ENCODE peak calls at places on chromosomes 12 and 14, in ten cellular contexts. K is HTR-8/SVneo; X is caudate nucleus; I is neural crest cell; M is SK-N-DZ; F is OCI-LY7; Z is stimulated activated CD4-positive, alpha-beta T cell treated with anti-CD3 and anti-CD28 coated beads, TNF-alpha, amount 100 ng/mL, for 48 hours; L is T follicular helper cell; V is PC-3; P is HT1080. D is an unnamed sample.

GRCh38 chr14:95267306-95267705 is 52.4 kb downstream of the CLMN start:
- DNase-seq in Z (no peak), F (no peak), I (no peak), L (no peak), K (no peak), P (no peak), V (no peak), X (no peak), M (no peak), D (no peak)

GRCh38 chr12:13133886-13134285 is 30.4 kb upstream of the GSG1 start:
- DNase-seq in L (no peak), P (no peak), K (no peak), M (no peak), Z (no peak), F (no peak), I (no peak), X (no peak), V (no peak), D (no peak)

GRCh38 chr14:45298427-45299117 is 45.6 kb upstream of the MIS18BP1 start:
- DNase-seq in V (no peak), F (no peak), Z (no peak), P (no peak), X (no peak), I (no peak), M (no peak), K (no peak), L (no peak), D (no peak)

GRCh38 chr12:30964896-30965612 is 38.5 kb downstream of the TSPAN11 start:
- DNase-seq in P (no peak), V (no peak), I (no peak), X (no peak), K (no peak), F (no peak), M (no peak), Z (no peak), L (no peak), D (no peak)

GRCh38 chr14:89139404-89140247 is 277.4 kb downstream of the FOXN3 start:
- DNase-seq in I (no peak), K (no peak), Z (no peak), P (no peak), F (no peak), V (no peak), L (no peak), M (no peak), X (no peak), D (peak)

GRCh38 chr12:57772429-57773322 is at the start of gene EEF1AKMT3:
- DNase-seq in F (no peak), K (peak), M (no peak), I (peak), X (no peak), Z (no peak), L (no peak), V (peak), P (no peak), D (no peak)

GRCh38 chr12:111034911-111035577 is 114.7 kb upstream of the MYL2 start:
- DNase-seq in Z (no peak), M (peak), K (no peak), I (peak), V (no peak), F (no peak), P (no peak), X (no peak), L (no peak), D (no peak)

GRCh38 chr14:37142835-37143499 is 29.4 kb downstream of the SLC25A21 start:
- DNase-seq in Z (no peak), F (no peak), V (peak), L (no peak), P (peak), I (no peak), X (no peak), M (no peak), K (peak), D (peak)

GRCh38 chr14:42806909-42807315 is 1200.2 kb downstream of the LRFN5 start:
- DNase-seq in L (no peak), Z (no peak), P (peak), M (no peak), I (no peak), F (no peak), K (peak), V (peak), X (no peak), D (no peak)

GRCh38 chr12:4027412-4027811 is 154.2 kb upstream of the PARP11 start:
- DNase-seq in Z (peak), P (no peak), I (no peak), K (no peak), V (no peak), X (no peak), M (no peak), F (no peak), L (peak), D (no peak)

GRCh38 chr14:39232554-39233415 is 930 bp upstream of the MIA2 start:
- DNase-seq in I (no peak), F (no peak), K (no peak), M (no peak), V (no peak), X (no peak), L (no peak), P (peak), Z (no peak), D (no peak)

GRCh38 chr12:46386877-46387629 is 14.5 kb upstream of the SLC38A2 start:
- DNase-seq in M (no peak), Z (no peak), P (peak), K (no peak), L (no peak), V (peak), X (no peak), F (peak), I (no peak), D (no peak)

GRCh38 chr12:57389033-57389432 is 41.8 kb downstream of the R3HDM2 start:
- DNase-seq in X (no peak), L (no peak), M (no peak), K (peak), Z (no peak), F (no peak), I (no peak), V (peak), P (peak), D (peak)

D was measured in bronchial epithelial cell.